ENCODE peak calls at places on chromosomes 6 and 20, in five cellular contexts. S is fibroblast of the aortic adventitia, V is HFF-Myc, H is ovary, X is IMR-90. G is an unnamed sample.

GRCh38 chr6:78489874-78490273 is 377.5 kb upstream of the IRAK1BP1 start:
- DNase-seq in S (no peak), V (no peak), H (no peak), X (peak), G (no peak)

GRCh38 chr6:2853766-2854393 is 12.2 kb upstream of the SERPINB1 start:
- DNase-seq in S (peak), V (no peak), H (no peak), X (peak), G (peak)

GRCh38 chr20:1327241-1327653 is 1.7 kb downstream of the SDCBP2 start:
- DNase-seq in S (peak), V (no peak), H (peak), X (peak), G (peak)

GRCh38 chr6:13500264-13500663 is 12.9 kb upstream of the GFOD1 start:
- DNase-seq in S (no peak), V (no peak), H (no peak), X (no peak), G (no peak)

GRCh38 chr6:98516869-98517268 is 317.5 kb upstream of the POU3F2 start:
- DNase-seq in S (no peak), V (no peak), H (no peak), X (no peak), G (no peak)

GRCh38 chr20:58271596-58272460 is 37.7 kb upstream of the RAB22A start:
- DNase-seq in S (no peak), V (no peak), H (no peak), X (peak), G (no peak)

GRCh38 chr6:25181923-25182322 is 97.3 kb upstream of the CARMIL1 start:
- DNase-seq in S (no peak), V (no peak), H (no peak), X (peak), G (no peak)

GRCh38 chr6:5838656-5839396 is 167.9 kb downstream of the NRN1 start:
- DNase-seq in S (no peak), V (no peak), H (no peak), X (no peak), G (no peak)

GRCh38 chr6:123295181-123295580 is 299.1 kb downstream of the CLVS2 start:
- DNase-seq in S (no peak), V (no peak), H (no peak), X (no peak), G (no peak)

GRCh38 chr6:10422282-10423034 is 7.6 kb upstream of the TFAP2A start:
- DNase-seq in S (no peak), V (no peak), H (no peak), X (no peak), G (no peak)

GRCh38 chr20:6426287-6426891 is 303.6 kb upstream of the FERMT1 start:
- DNase-seq in S (no peak), V (no peak), H (no peak), X (no peak), G (no peak)

GRCh38 chr6:40848038-40848437 is 191.0 kb downstream of the UNC5CL start:
- DNase-seq in S (peak), V (no peak), H (no peak), X (peak), G (no peak)

GRCh38 chr20:4427936-4428581 is 293.6 kb upstream of the PRND start:
- DNase-seq in S (peak), V (no peak), H (no peak), X (peak), G (no peak)

GRCh38 chr6:2546941-2547716 is 203.6 kb downstream of the MYLK4 start:
- DNase-seq in S (no peak), V (no peak), H (no peak), X (no peak), G (peak)

GRCh38 chr6:113315068-113315467 is 542.1 kb upstream of the MARCKS start:
- DNase-seq in S (peak), V (no peak), H (no peak), X (peak), G (no peak)

GRCh38 chr20:9311132-9311531 is 203.3 kb upstream of the LAMP5 start:
- DNase-seq in S (peak), V (no peak), H (no peak), X (peak), G (no peak)

GRCh38 chr20:32751309-32752020 is 8.2 kb upstream of the COMMD7 start:
- DNase-seq in S (no peak), V (no peak), H (no peak), X (no peak), G (no peak)

GRCh38 chr6:1363298-1363697 is 26.1 kb upstream of the FOXF2 start:
- DNase-seq in S (no peak), V (no peak), H (no peak), X (no peak), G (no peak)

GRCh38 chr6:140344149-140344913 is 969.9 kb upstream of the CITED2 start:
- DNase-seq in S (peak), V (no peak), H (no peak), X (peak), G (peak)

GRCh38 chr20:47792021-47792618 is 6.8 kb upstream of the SULF2 start:
- DNase-seq in S (peak), V (peak), H (peak), X (peak), G (peak)

GRCh38 chr6:15066433-15067337 is 179.2 kb upstream of the JARID2 start:
- DNase-seq in S (peak), V (peak), H (no peak), X (peak), G (peak)

DNA sequence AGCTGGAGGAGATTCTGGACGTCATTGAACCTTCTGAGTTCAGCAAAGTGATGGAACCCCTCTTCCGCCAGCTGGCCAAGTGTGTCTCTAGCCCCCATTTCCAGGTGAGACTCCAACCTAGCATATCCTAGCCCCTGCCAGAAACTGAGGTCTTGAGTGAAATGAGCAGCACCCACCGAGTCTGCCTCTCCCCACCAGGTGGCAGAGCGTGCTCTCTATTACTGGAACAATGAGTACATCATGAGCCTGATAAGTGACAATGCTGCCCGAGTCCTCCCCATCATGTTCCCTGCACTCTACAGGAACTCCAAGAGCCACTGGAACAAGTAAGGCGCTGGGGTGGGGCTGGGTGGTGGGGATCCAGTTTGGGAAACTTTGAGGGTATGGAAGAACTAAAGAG is 4.6 kb downstream of the MEA1 start:
- DNase-seq in S (peak), V (no peak), H (no peak), X (peak), G (peak)
- TF ChIP-seq CTCF in S (peak), V (peak), H (no peak), X (peak), G (peak)

DNA sequence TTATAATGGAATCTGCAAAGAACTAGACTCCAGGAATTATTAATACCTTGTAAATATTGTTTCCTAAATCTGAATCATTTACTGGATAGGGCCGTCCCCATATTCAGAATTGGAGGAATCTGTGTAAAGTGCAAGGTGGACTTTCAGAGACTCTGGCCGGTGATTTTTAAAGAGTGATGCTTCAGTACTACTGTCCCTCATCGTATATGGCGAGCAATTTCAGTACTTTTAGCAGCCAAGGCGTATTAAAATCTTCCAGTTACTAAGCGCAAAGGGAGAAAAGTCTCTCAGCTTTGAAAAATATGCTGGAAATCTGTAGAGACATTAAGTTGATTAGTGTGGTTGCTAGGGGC is 483 bp downstream of the SMIM26 start:
- DNase-seq in S (no peak), V (no peak), H (no peak), X (no peak), G (no peak)
- H3K4me3 ChIP-seq in S (peak), V (peak), H (peak), X (peak), G (peak)

GRCh38 chr6:117317261-117317660 is 51.9 kb downstream of the VGLL2 start:
- DNase-seq in S (peak), V (no peak), H (no peak), X (peak), G (peak)
- TF ChIP-seq CTCF in S (peak), V (peak), H (no peak), X (peak), G (peak)

GRCh38 chr6:7139835-7140470 is 32.2 kb downstream of the RREB1 start:
- DNase-seq in S (no peak), V (no peak), H (no peak), X (no peak), G (no peak)
- H3K4me3 ChIP-seq in S (no peak), V (no peak), H (peak), X (no peak), G (no peak)

DNA sequence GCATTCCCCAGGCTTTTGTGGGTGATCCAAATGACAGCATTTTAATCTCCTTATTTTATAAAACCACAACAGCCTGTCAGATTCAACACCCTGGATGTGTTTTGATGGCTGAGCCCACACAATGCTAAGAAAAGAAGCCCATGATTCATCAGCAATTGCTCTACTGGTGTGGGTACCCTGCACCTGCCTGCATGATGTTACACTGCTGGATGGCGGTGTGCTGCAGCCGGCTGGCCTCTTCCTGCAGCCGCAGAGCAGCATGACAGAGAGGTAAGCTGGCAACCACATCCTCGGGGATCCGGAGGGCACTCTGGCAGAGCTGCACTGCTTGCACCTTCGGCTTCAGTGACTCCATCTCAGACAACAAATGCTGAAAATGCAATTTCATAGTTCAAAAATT is 327.5 kb downstream of the SYNE1 start:
- DNase-seq in S (no peak), V (no peak), H (no peak), X (no peak), G (no peak)
- TF ChIP-seq CTCF in S (no peak), V (no peak), H (no peak), X (no peak), G (no peak)

GRCh38 chr6:158536891-158537798 is 22.7 kb upstream of the TMEM181 start:
- DNase-seq in S (no peak), V (no peak), H (peak), X (no peak), G (no peak)
- H3K4me3 ChIP-seq in S (peak), V (peak), H (peak), X (peak), G (peak)